ENCODE peak calls at places on chromosomes 13 and 19, in four cellular contexts. One of them, this sample, is unnamed.

GRCh38 chr19:50387176-50387867 is 3.2 kb downstream of the POLD1 start:
- DNase-seq in heart right ventricle: no peak
- DNase-seq in foreskin fibroblast: peak; percentile 59
- DNase-seq in DND-41: no peak
- DNase-seq in this sample: no peak

GRCh38 chr19:55697698-55698097 is 22.7 kb downstream of the EPN1 start:
- DNase-seq in heart right ventricle: no peak
- DNase-seq in DND-41: no peak
- DNase-seq in foreskin fibroblast: no peak
- DNase-seq in this sample: no peak

GRCh38 chr19:40550951-40551350 is 25.7 kb upstream of the SHKBP1 start:
- DNase-seq in foreskin fibroblast: no peak
- DNase-seq in DND-41: no peak
- DNase-seq in heart right ventricle: no peak
- DNase-seq in this sample: no peak

GRCh38 chr19:36111200-36111539 is 227 bp downstream of the OVOL3 start:
- DNase-seq in DND-41: no peak
- DNase-seq in foreskin fibroblast: no peak
- DNase-seq in heart right ventricle: no peak
- DNase-seq in this sample: no peak

GRCh38 chr19:35716735-35716984 is 1.1 kb upstream of the KMT2B start:
- DNase-seq in foreskin fibroblast: no peak
- DNase-seq in DND-41: no peak
- DNase-seq in heart right ventricle: no peak
- DNase-seq in this sample: no peak

GRCh38 chr19:15112385-15112784 is 5.2 kb downstream of the SYDE1 start:
- DNase-seq in DND-41: no peak
- DNase-seq in heart right ventricle: no peak
- DNase-seq in foreskin fibroblast: no peak
- DNase-seq in this sample: no peak

GRCh38 chr13:50230365-50230978 is 215.2 kb downstream of the KCNRG start:
- DNase-seq in DND-41: no peak
- DNase-seq in heart right ventricle: no peak
- DNase-seq in foreskin fibroblast: peak; percentile 30
- DNase-seq in this sample: no peak

GRCh38 chr19:4115050-4115817 is 8.7 kb downstream of the MAP2K2 start:
- DNase-seq in heart right ventricle: peak; percentile 48
- DNase-seq in DND-41: no peak
- DNase-seq in foreskin fibroblast: no peak
- DNase-seq in this sample: peak; percentile 85

GRCh38 chr13:101982903-101983302 is 418.9 kb downstream of the FGF14 start:
- DNase-seq in heart right ventricle: no peak
- DNase-seq in DND-41: no peak
- DNase-seq in foreskin fibroblast: no peak
- DNase-seq in this sample: no peak

GRCh38 chr13:52348983-52349780 is 56.8 kb downstream of the THSD1 start:
- DNase-seq in foreskin fibroblast: peak; percentile 83
- DNase-seq in heart right ventricle: no peak
- DNase-seq in DND-41: no peak
- DNase-seq in this sample: peak; percentile 48

GRCh38 chr13:99313473-99313872 is 6.3 kb upstream of the GPR183 start:
- DNase-seq in heart right ventricle: no peak
- DNase-seq in DND-41: no peak
- DNase-seq in foreskin fibroblast: no peak
- DNase-seq in this sample: no peak

GRCh38 chr19:6061420-6062130 is 48.7 kb downstream of the RFX2 start:
- DNase-seq in heart right ventricle: no peak
- DNase-seq in foreskin fibroblast: no peak
- DNase-seq in DND-41: no peak
- DNase-seq in this sample: no peak

GRCh38 chr19:33374406-33374703 is 846 bp downstream of the CEBPG start:
- DNase-seq in DND-41: peak; percentile 38
- DNase-seq in foreskin fibroblast: no peak
- DNase-seq in heart right ventricle: no peak
- DNase-seq in this sample: peak; percentile 16

GRCh38 chr19:3115916-3116602 is 19.8 kb upstream of the GNA15 start:
- DNase-seq in foreskin fibroblast: no peak
- DNase-seq in DND-41: no peak
- DNase-seq in heart right ventricle: no peak
- DNase-seq in this sample: no peak

GRCh38 chr13:95067303-95067702 is 233.9 kb downstream of the ABCC4 start:
- DNase-seq in DND-41: no peak
- DNase-seq in heart right ventricle: no peak
- DNase-seq in foreskin fibroblast: no peak
- DNase-seq in this sample: no peak

GRCh38 chr19:6033744-6034264 is 55.9 kb upstream of the RANBP3 start:
- DNase-seq in heart right ventricle: no peak
- DNase-seq in DND-41: no peak
- DNase-seq in foreskin fibroblast: no peak
- DNase-seq in this sample: no peak

GRCh38 chr13:27476943-27477681 is 26.7 kb upstream of the MTIF3 start:
- DNase-seq in heart right ventricle: no peak
- DNase-seq in DND-41: no peak
- DNase-seq in foreskin fibroblast: peak; percentile 78
- DNase-seq in this sample: no peak

GRCh38 chr13:60397693-60398437 is 845 bp downstream of the TDRD3 start:
- DNase-seq in DND-41: peak; percentile 57
- DNase-seq in heart right ventricle: peak; percentile 55
- DNase-seq in foreskin fibroblast: peak; percentile 62
- DNase-seq in this sample: peak; percentile 62

GRCh38 chr13:98239156-98240076 is 62.3 kb upstream of the RNF113B start:
- DNase-seq in foreskin fibroblast: no peak
- DNase-seq in DND-41: no peak
- DNase-seq in heart right ventricle: no peak
- DNase-seq in this sample: no peak

GRCh38 chr13:49113526-49114286 is 106.4 kb upstream of the MLNR start:
- DNase-seq in foreskin fibroblast: peak; percentile 33
- DNase-seq in heart right ventricle: no peak
- DNase-seq in DND-41: no peak
- DNase-seq in this sample: no peak

GRCh38 chr19:55156202-55157063 is 1.1 kb downstream of the TNNI3 start:
- DNase-seq in foreskin fibroblast: peak; percentile 53
- DNase-seq in heart right ventricle: peak; percentile 70
- DNase-seq in DND-41: peak; percentile 29
- DNase-seq in this sample: peak; percentile 62

GRCh38 chr19:55460670-55461258 is 678 bp downstream of the ISOC2 start:
- DNase-seq in foreskin fibroblast: peak; percentile 81
- DNase-seq in DND-41: peak; percentile 74
- DNase-seq in heart right ventricle: peak; percentile 90
- DNase-seq in this sample: peak; percentile 71

GRCh38 chr13:29561918-29562317 is 33.6 kb downstream of the SLC7A1 start:
- DNase-seq in heart right ventricle: no peak
- DNase-seq in DND-41: no peak
- DNase-seq in foreskin fibroblast: no peak
- DNase-seq in this sample: no peak

GRCh38 chr19:12162513-12162881 is 399 bp upstream of the ZNF136 start:
- DNase-seq in heart right ventricle: no peak
- DNase-seq in foreskin fibroblast: no peak
- DNase-seq in DND-41: no peak
- DNase-seq in this sample: no peak

GRCh38 chr13:99967498-99967883 is 4.1 kb downstream of the ZIC5 start:
- DNase-seq in DND-41: no peak
- DNase-seq in foreskin fibroblast: no peak
- DNase-seq in heart right ventricle: no peak
- DNase-seq in this sample: no peak

GRCh38 chr19:50050406-50051223 is 24.8 kb downstream of the ZNF473 start:
- DNase-seq in heart right ventricle: peak; percentile 84
- DNase-seq in DND-41: peak; percentile 25
- DNase-seq in foreskin fibroblast: peak; percentile 81
- DNase-seq in this sample: peak; percentile 91

GRCh38 chr13:114140909-114141255 is 8.5 kb upstream of the RASA3 start:
- DNase-seq in heart right ventricle: no peak
- DNase-seq in foreskin fibroblast: no peak
- DNase-seq in DND-41: no peak
- DNase-seq in this sample: peak; percentile 64

GRCh38 chr13:76711515-76712182 is 174.6 kb downstream of the KCTD12 start:
- DNase-seq in foreskin fibroblast: peak; percentile 77
- DNase-seq in heart right ventricle: peak; percentile 36
- DNase-seq in DND-41: no peak
- DNase-seq in this sample: no peak

GRCh38 chr13:102402292-102402691 is 444 bp upstream of the FGF14 start:
- DNase-seq in foreskin fibroblast: peak; percentile 73
- DNase-seq in heart right ventricle: peak; percentile 42
- DNase-seq in DND-41: no peak
- DNase-seq in this sample: peak; percentile 68

GRCh38 chr13:23980160-23980551 is 82.9 kb upstream of the C1QTNF9B start:
- DNase-seq in foreskin fibroblast: peak; percentile 84
- DNase-seq in DND-41: peak; percentile 79
- DNase-seq in heart right ventricle: peak; percentile 88
- DNase-seq in this sample: peak; percentile 93

GRCh38 chr13:66137384-66137783 is 1092.8 kb downstream of the PCDH9 start:
- DNase-seq in DND-41: no peak
- DNase-seq in foreskin fibroblast: no peak
- DNase-seq in heart right ventricle: no peak
- DNase-seq in this sample: no peak

GRCh38 chr13:35699805-35700204 is 223.3 kb upstream of the MAB21L1 start:
- DNase-seq in foreskin fibroblast: peak; percentile 78
- DNase-seq in heart right ventricle: no peak
- DNase-seq in DND-41: no peak
- DNase-seq in this sample: no peak

GRCh38 chr13:46894534-46894906 is 2.3 kb downstream of the HTR2A start:
- DNase-seq in heart right ventricle: no peak
- DNase-seq in foreskin fibroblast: no peak
- DNase-seq in DND-41: no peak
- DNase-seq in this sample: no peak

GRCh38 chr19:9966448-9966847 is 30.1 kb upstream of the OLFM2 start:
- DNase-seq in heart right ventricle: no peak
- DNase-seq in DND-41: no peak
- DNase-seq in foreskin fibroblast: no peak
- DNase-seq in this sample: no peak

GRCh38 chr19:3285647-3286176 is 61.3 kb downstream of the CELF5 start:
- DNase-seq in DND-41: no peak
- DNase-seq in heart right ventricle: no peak
- DNase-seq in foreskin fibroblast: no peak
- DNase-seq in this sample: peak; percentile 85

GRCh38 chr19:19652482-19653295 is 9.2 kb upstream of the GMIP start:
- DNase-seq in foreskin fibroblast: no peak
- DNase-seq in DND-41: no peak
- DNase-seq in heart right ventricle: no peak
- DNase-seq in this sample: no peak

GRCh38 chr19:29922972-29923371 is 19.1 kb upstream of the URI1 start:
- DNase-seq in heart right ventricle: no peak
- DNase-seq in DND-41: no peak
- DNase-seq in foreskin fibroblast: no peak
- DNase-seq in this sample: no peak

GRCh38 chr13:40341501-40341900 is 324.9 kb downstream of the FOXO1 start:
- DNase-seq in heart right ventricle: no peak
- DNase-seq in foreskin fibroblast: no peak
- DNase-seq in DND-41: no peak
- DNase-seq in this sample: no peak

GRCh38 chr13:40338217-40338616 is 328.2 kb downstream of the FOXO1 start:
- DNase-seq in heart right ventricle: no peak
- DNase-seq in DND-41: no peak
- DNase-seq in foreskin fibroblast: no peak
- DNase-seq in this sample: no peak

GRCh38 chr13:40341086-40341471 is 325.4 kb downstream of the FOXO1 start:
- DNase-seq in DND-41: no peak
- DNase-seq in foreskin fibroblast: no peak
- DNase-seq in heart right ventricle: no peak
- DNase-seq in this sample: no peak

GRCh38 chr13:40342461-40342860 is 324.0 kb downstream of the FOXO1 start:
- DNase-seq in foreskin fibroblast: no peak
- DNase-seq in DND-41: no peak
- DNase-seq in heart right ventricle: no peak
- DNase-seq in this sample: no peak

GRCh38 chr13:40340368-40341085 is 325.9 kb downstream of the FOXO1 start:
- DNase-seq in heart right ventricle: no peak
- DNase-seq in DND-41: no peak
- DNase-seq in foreskin fibroblast: no peak
- DNase-seq in this sample: no peak
- TF ChIP-seq CTCF in heart right ventricle: no peak
- TF ChIP-seq CTCF in DND-41: no peak
- TF ChIP-seq CTCF in foreskin fibroblast: no peak
- TF ChIP-seq CTCF in this sample: no peak

DNA sequence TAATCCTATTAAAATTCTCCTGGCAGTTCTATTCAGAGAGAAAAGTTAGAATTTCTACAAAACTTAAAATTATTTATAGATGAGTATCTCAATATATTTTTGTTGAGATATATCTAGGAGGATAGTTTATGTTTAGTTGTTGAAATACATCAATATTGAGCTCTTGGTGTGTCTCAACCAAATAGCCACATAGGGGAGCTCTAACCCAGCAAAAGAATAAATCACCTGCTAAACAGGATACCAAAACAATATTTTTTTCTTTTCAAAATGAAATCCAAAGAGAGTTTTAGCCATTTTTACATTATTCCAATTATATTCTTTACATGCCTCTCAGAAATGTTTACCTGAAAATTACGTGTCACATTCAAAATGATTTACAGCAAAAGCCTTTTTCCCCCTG is 954.7 kb downstream of the SLITRK6 start:
- DNase-seq in foreskin fibroblast: no peak
- DNase-seq in heart right ventricle: no peak
- DNase-seq in DND-41: no peak
- DNase-seq in this sample: no peak
- TF ChIP-seq CTCF in foreskin fibroblast: peak; percentile 4
- TF ChIP-seq CTCF in heart right ventricle: peak; percentile 14
- TF ChIP-seq CTCF in DND-41: peak; percentile 46
- TF ChIP-seq CTCF in this sample: no peak

GRCh38 chr13:111050539-111050879 is 64.6 kb upstream of the ARHGEF7 start:
- DNase-seq in DND-41: no peak
- DNase-seq in heart right ventricle: no peak
- DNase-seq in foreskin fibroblast: no peak
- DNase-seq in this sample: no peak
- TF ChIP-seq CTCF in DND-41: no peak
- TF ChIP-seq CTCF in heart right ventricle: no peak
- TF ChIP-seq CTCF in foreskin fibroblast: no peak
- TF ChIP-seq CTCF in this sample: no peak

DNA sequence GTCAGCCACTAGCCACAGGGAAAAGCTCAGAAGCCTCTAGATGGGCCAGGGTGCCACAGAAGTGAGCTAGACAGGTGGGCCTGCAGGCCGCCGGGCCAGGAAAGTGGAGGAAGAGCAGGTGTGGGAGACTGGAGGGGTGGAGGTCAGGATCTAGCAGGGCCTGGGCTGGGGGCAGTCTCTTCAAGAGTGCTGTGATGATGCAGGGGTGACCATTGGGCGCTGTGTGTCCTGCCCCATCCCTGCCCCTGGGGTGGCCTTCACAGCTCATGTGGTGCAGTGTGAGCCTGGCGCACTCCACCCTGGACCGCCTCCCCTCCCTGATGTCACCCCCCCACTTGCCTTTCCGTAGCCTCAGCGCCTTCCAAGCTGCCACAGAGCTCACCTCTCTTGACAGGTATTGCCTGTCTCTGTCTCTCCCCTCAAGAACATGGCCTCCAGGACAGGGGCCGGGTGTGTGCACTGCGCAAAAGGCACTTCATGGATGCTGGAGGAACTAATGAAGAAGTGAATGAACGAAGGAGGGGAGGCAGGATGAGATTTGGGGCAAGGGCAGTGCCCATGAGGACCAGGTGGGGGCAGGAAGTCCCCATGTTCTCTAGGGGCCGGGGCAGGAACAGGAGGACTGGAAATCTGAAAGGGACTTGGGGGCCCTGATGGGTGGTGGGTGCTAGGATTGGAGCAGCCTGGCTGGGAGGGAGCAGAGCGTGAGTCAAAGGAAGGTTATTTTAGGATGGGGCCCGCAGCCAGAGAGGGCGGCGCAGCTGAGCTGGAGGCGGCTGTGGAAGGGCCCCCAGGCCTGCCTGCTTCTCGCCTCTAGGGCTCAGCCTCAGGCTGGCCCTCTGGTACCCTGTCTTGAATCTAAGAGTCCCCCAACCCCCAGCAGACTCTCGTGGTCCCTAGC is 6.6 kb downstream of the SSBP4 start:
- DNase-seq in foreskin fibroblast: peak; percentile 66
- DNase-seq in DND-41: no peak
- DNase-seq in heart right ventricle: peak; percentile 78
- DNase-seq in this sample: no peak
- TF ChIP-seq CTCF in foreskin fibroblast: no peak
- TF ChIP-seq CTCF in DND-41: no peak
- TF ChIP-seq CTCF in heart right ventricle: no peak
- TF ChIP-seq CTCF in this sample: no peak

This sample was measured in activated CD8-positive, alpha-beta T cell treated with anti-CD3 and anti-CD28 coated beads for 36 hours.